ENCODE peak calls at places on chromosomes 7 and 10, in eight cellular contexts. One of them, this sample, is unnamed. For H3K36me3 and H3K27me3, the result is how much of the 10 kb centered on the place peaks cover.

GRCh38 chr7:116859323-116859722 is 3.1 kb upstream of the CAPZA2 start:
- DNase-seq in brain microvascular endothelial cell: no peak
- DNase-seq in hepatocyte: no peak
- DNase-seq in uterus: no peak
- DNase-seq in fibroblast of lung: peak
- DNase-seq in GM23338: no peak
- DNase-seq in bronchial epithelial cell: peak
- DNase-seq in CD8-positive, alpha-beta T cell: no peak
- DNase-seq in this sample: no peak

GRCh38 chr7:121078701-121079227 is 90.3 kb downstream of the CPED1 start:
- DNase-seq in bronchial epithelial cell: no peak
- DNase-seq in hepatocyte: no peak
- DNase-seq in CD8-positive, alpha-beta T cell: no peak
- DNase-seq in fibroblast of lung: no peak
- DNase-seq in GM23338: no peak
- DNase-seq in uterus: no peak
- DNase-seq in brain microvascular endothelial cell: no peak
- DNase-seq in this sample: no peak

GRCh38 chr10:16779375-16779774 is 37.8 kb downstream of the RSU1 start:
- DNase-seq in hepatocyte: no peak
- DNase-seq in brain microvascular endothelial cell: no peak
- DNase-seq in uterus: no peak
- DNase-seq in bronchial epithelial cell: peak
- DNase-seq in fibroblast of lung: peak
- DNase-seq in CD8-positive, alpha-beta T cell: peak
- DNase-seq in GM23338: no peak
- DNase-seq in this sample: no peak

GRCh38 chr10:122658356-122659049 is 41.1 kb downstream of the C10orf120 start:
- DNase-seq in brain microvascular endothelial cell: no peak
- DNase-seq in CD8-positive, alpha-beta T cell: no peak
- DNase-seq in bronchial epithelial cell: no peak
- DNase-seq in uterus: no peak
- DNase-seq in hepatocyte: no peak
- DNase-seq in GM23338: no peak
- DNase-seq in fibroblast of lung: no peak
- DNase-seq in this sample: no peak

GRCh38 chr10:18216482-18216881 is 76.3 kb downstream of the CACNB2 start:
- DNase-seq in uterus: no peak
- DNase-seq in hepatocyte: peak
- DNase-seq in brain microvascular endothelial cell: peak
- DNase-seq in CD8-positive, alpha-beta T cell: no peak
- DNase-seq in GM23338: peak
- DNase-seq in fibroblast of lung: peak
- DNase-seq in bronchial epithelial cell: peak
- DNase-seq in this sample: no peak

GRCh38 chr7:55214707-55215106 is 150.4 kb upstream of the LANCL2 start:
- DNase-seq in hepatocyte: no peak
- DNase-seq in bronchial epithelial cell: peak
- DNase-seq in GM23338: no peak
- DNase-seq in brain microvascular endothelial cell: peak
- DNase-seq in CD8-positive, alpha-beta T cell: no peak
- DNase-seq in uterus: no peak
- DNase-seq in fibroblast of lung: peak
- DNase-seq in this sample: no peak

GRCh38 chr7:134901389-134902020 is 84.8 kb upstream of the AGBL3 start:
- DNase-seq in hepatocyte: peak
- DNase-seq in GM23338: no peak
- DNase-seq in uterus: no peak
- DNase-seq in bronchial epithelial cell: no peak
- DNase-seq in fibroblast of lung: no peak
- DNase-seq in CD8-positive, alpha-beta T cell: no peak
- DNase-seq in brain microvascular endothelial cell: no peak
- DNase-seq in this sample: no peak

GRCh38 chr10:30127120-30127541 is 67.7 kb upstream of the JCAD start:
- DNase-seq in bronchial epithelial cell: no peak
- DNase-seq in brain microvascular endothelial cell: no peak
- DNase-seq in CD8-positive, alpha-beta T cell: no peak
- DNase-seq in uterus: peak
- DNase-seq in GM23338: no peak
- DNase-seq in fibroblast of lung: peak
- DNase-seq in hepatocyte: peak
- DNase-seq in this sample: no peak

GRCh38 chr10:88833156-88833555 is 18.5 kb downstream of the ANKRD22 start:
- DNase-seq in GM23338: no peak
- DNase-seq in hepatocyte: no peak
- DNase-seq in brain microvascular endothelial cell: no peak
- DNase-seq in fibroblast of lung: no peak
- DNase-seq in uterus: no peak
- DNase-seq in CD8-positive, alpha-beta T cell: no peak
- DNase-seq in bronchial epithelial cell: no peak
- DNase-seq in this sample: no peak

DNA sequence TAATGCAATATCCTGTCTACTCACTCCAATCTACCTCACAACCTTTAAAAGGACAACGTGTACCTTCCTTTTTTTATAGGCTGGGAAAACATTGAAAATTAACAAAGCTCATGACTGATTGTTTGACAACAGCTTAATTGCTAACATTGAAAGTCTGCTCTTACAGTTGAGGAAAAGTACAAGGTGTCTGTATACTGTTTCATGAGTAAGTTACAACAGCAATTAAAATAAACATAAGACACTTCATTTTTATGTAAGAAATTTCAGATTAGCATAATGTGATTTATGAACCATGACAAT is 28.6 kb upstream of the NCAPG2 start:
- DNase-seq in CD8-positive, alpha-beta T cell: no peak
- DNase-seq in bronchial epithelial cell: no peak
- DNase-seq in GM23338: no peak
- DNase-seq in fibroblast of lung: no peak
- DNase-seq in brain microvascular endothelial cell: no peak
- DNase-seq in hepatocyte: no peak
- DNase-seq in uterus: no peak
- DNase-seq in this sample: no peak
- H3K36me3 ChIP-seq in CD8-positive, alpha-beta T cell: under half
- H3K36me3 ChIP-seq in bronchial epithelial cell: under half
- H3K36me3 ChIP-seq in GM23338: under half
- H3K36me3 ChIP-seq in fibroblast of lung: under half
- H3K36me3 ChIP-seq in brain microvascular endothelial cell: under half
- H3K36me3 ChIP-seq in hepatocyte: under half
- H3K36me3 ChIP-seq in uterus: under half
- H3K36me3 ChIP-seq in this sample: under half

GRCh38 chr10:71631007-71631859 is 88.3 kb downstream of the C10orf105 start:
- DNase-seq in hepatocyte: no peak
- DNase-seq in CD8-positive, alpha-beta T cell: no peak
- DNase-seq in brain microvascular endothelial cell: no peak
- DNase-seq in uterus: no peak
- DNase-seq in bronchial epithelial cell: no peak
- DNase-seq in GM23338: peak
- DNase-seq in fibroblast of lung: no peak
- DNase-seq in this sample: peak
- H3K4me3 ChIP-seq in hepatocyte: no peak
- H3K4me3 ChIP-seq in CD8-positive, alpha-beta T cell: no peak
- H3K4me3 ChIP-seq in brain microvascular endothelial cell: no peak
- H3K4me3 ChIP-seq in uterus: no peak
- H3K4me3 ChIP-seq in bronchial epithelial cell: no peak
- H3K4me3 ChIP-seq in GM23338: no peak
- H3K4me3 ChIP-seq in fibroblast of lung: no peak
- H3K4me3 ChIP-seq in this sample: no peak

GRCh38 chr7:97004237-97004930 is 969 bp upstream of the DLX6 start:
- DNase-seq in hepatocyte: no peak
- DNase-seq in bronchial epithelial cell: no peak
- DNase-seq in CD8-positive, alpha-beta T cell: no peak
- DNase-seq in brain microvascular endothelial cell: no peak
- DNase-seq in uterus: no peak
- DNase-seq in fibroblast of lung: no peak
- DNase-seq in GM23338: peak
- DNase-seq in this sample: no peak
- H3K27me3 ChIP-seq in hepatocyte: half or more
- H3K27me3 ChIP-seq in bronchial epithelial cell: half or more
- H3K27me3 ChIP-seq in CD8-positive, alpha-beta T cell: under half
- H3K27me3 ChIP-seq in brain microvascular endothelial cell: half or more
- H3K27me3 ChIP-seq in uterus: under half
- H3K27me3 ChIP-seq in fibroblast of lung: under half
- H3K27me3 ChIP-seq in GM23338: half or more
- H3K27me3 ChIP-seq in this sample: half or more

GRCh38 chr7:77745746-77746145 is 49.5 kb downstream of the RSBN1L start:
- DNase-seq in hepatocyte: no peak
- DNase-seq in brain microvascular endothelial cell: no peak
- DNase-seq in bronchial epithelial cell: no peak
- DNase-seq in GM23338: no peak
- DNase-seq in fibroblast of lung: no peak
- DNase-seq in CD8-positive, alpha-beta T cell: no peak
- DNase-seq in uterus: no peak
- DNase-seq in this sample: no peak
- H3K36me3 ChIP-seq in hepatocyte: under half
- H3K36me3 ChIP-seq in brain microvascular endothelial cell: under half
- H3K36me3 ChIP-seq in bronchial epithelial cell: under half
- H3K36me3 ChIP-seq in GM23338: under half
- H3K36me3 ChIP-seq in fibroblast of lung: under half
- H3K36me3 ChIP-seq in CD8-positive, alpha-beta T cell: under half
- H3K36me3 ChIP-seq in uterus: under half
- H3K36me3 ChIP-seq in this sample: under half

GRCh38 chr10:98309366-98310355 is 41.7 kb upstream of the LOXL4 start:
- DNase-seq in fibroblast of lung: peak
- DNase-seq in GM23338: peak
- DNase-seq in uterus: peak
- DNase-seq in CD8-positive, alpha-beta T cell: no peak
- DNase-seq in hepatocyte: peak
- DNase-seq in brain microvascular endothelial cell: peak
- DNase-seq in bronchial epithelial cell: peak
- DNase-seq in this sample: peak

GRCh38 chr10:98307916-98308315 is 39.9 kb upstream of the LOXL4 start:
- DNase-seq in fibroblast of lung: peak
- DNase-seq in brain microvascular endothelial cell: no peak
- DNase-seq in hepatocyte: no peak
- DNase-seq in bronchial epithelial cell: no peak
- DNase-seq in uterus: no peak
- DNase-seq in GM23338: no peak
- DNase-seq in CD8-positive, alpha-beta T cell: no peak
- DNase-seq in this sample: no peak

GRCh38 chr10:98310721-98311120 is 42.7 kb upstream of the LOXL4 start:
- DNase-seq in brain microvascular endothelial cell: no peak
- DNase-seq in GM23338: no peak
- DNase-seq in hepatocyte: no peak
- DNase-seq in CD8-positive, alpha-beta T cell: no peak
- DNase-seq in bronchial epithelial cell: no peak
- DNase-seq in uterus: no peak
- DNase-seq in fibroblast of lung: no peak
- DNase-seq in this sample: no peak

GRCh38 chr10:98306501-98306900 is 38.5 kb upstream of the LOXL4 start:
- DNase-seq in brain microvascular endothelial cell: no peak
- DNase-seq in GM23338: no peak
- DNase-seq in hepatocyte: no peak
- DNase-seq in uterus: no peak
- DNase-seq in bronchial epithelial cell: no peak
- DNase-seq in CD8-positive, alpha-beta T cell: no peak
- DNase-seq in fibroblast of lung: no peak
- DNase-seq in this sample: no peak

GRCh38 chr10:98308602-98309365 is 40.8 kb upstream of the LOXL4 start:
- DNase-seq in GM23338: peak
- DNase-seq in CD8-positive, alpha-beta T cell: no peak
- DNase-seq in fibroblast of lung: no peak
- DNase-seq in bronchial epithelial cell: no peak
- DNase-seq in uterus: no peak
- DNase-seq in brain microvascular endothelial cell: no peak
- DNase-seq in hepatocyte: no peak
- DNase-seq in this sample: peak
- H3K4me3 ChIP-seq in GM23338: peak
- H3K4me3 ChIP-seq in CD8-positive, alpha-beta T cell: no peak
- H3K4me3 ChIP-seq in fibroblast of lung: no peak
- H3K4me3 ChIP-seq in bronchial epithelial cell: no peak
- H3K4me3 ChIP-seq in uterus: no peak
- H3K4me3 ChIP-seq in brain microvascular endothelial cell: peak
- H3K4me3 ChIP-seq in hepatocyte: no peak
- H3K4me3 ChIP-seq in this sample: peak

DNA sequence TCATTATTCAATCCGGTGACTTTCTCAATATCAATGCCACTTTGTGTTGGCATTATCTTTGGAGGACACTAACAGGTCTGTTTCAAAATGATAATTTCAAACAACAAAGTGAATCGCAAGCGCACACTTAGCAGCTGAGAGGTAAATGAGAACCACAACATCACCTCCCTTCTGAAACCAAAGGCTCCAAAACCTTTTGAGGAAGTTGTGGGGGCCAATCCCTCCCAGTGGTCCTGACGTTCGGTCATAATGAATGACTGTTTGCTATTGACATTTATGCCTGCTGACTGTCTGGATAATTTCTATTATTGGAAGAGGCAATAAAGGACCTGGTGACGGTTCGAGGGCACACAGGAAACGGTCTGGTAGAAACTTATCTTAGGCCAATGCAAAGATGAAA is 1.8 kb downstream of the ADARB2 start:
- DNase-seq in CD8-positive, alpha-beta T cell: no peak
- DNase-seq in brain microvascular endothelial cell: no peak
- DNase-seq in uterus: no peak
- DNase-seq in hepatocyte: no peak
- DNase-seq in GM23338: no peak
- DNase-seq in bronchial epithelial cell: no peak
- DNase-seq in fibroblast of lung: no peak
- DNase-seq in this sample: peak
- H3K27me3 ChIP-seq in CD8-positive, alpha-beta T cell: under half
- H3K27me3 ChIP-seq in brain microvascular endothelial cell: under half
- H3K27me3 ChIP-seq in uterus: under half
- H3K27me3 ChIP-seq in hepatocyte: half or more
- H3K27me3 ChIP-seq in GM23338: under half
- H3K27me3 ChIP-seq in bronchial epithelial cell: under half
- H3K27me3 ChIP-seq in fibroblast of lung: under half
- H3K27me3 ChIP-seq in this sample: under half